ENCODE peak calls at places on chromosomes 12 and 14, in five cellular contexts. X is HCT116, A is mesenchymal stem cell, I is astrocyte, Y is endothelial cell of umbilical vein. E is an unnamed sample.
A peak's percentile ranks its signal among the peaks of the same experiment; 100 is the strongest.

GRCh38 chr14:61280526-61281185 is 482 bp downstream of the TMEM30B start:
- DNase-seq in X (no peak), A (peak; percentile 18), I (peak; percentile 43), Y (peak; percentile 86), E (peak; percentile 90)

GRCh38 chr12:45415393-45415817 is 199.5 kb downstream of the ANO6 start:
- DNase-seq in X (peak; percentile 87), A (peak; percentile 99), I (peak; percentile 99), Y (peak; percentile 76), E (peak; percentile 95)

GRCh38 chr12:754871-755562 is 2.6 kb downstream of the WNK1 start:
- DNase-seq in X (no peak), A (peak; percentile 87), I (peak; percentile 51), Y (peak; percentile 72), E (peak; percentile 88)

GRCh38 chr12:96502477-96502876 is 13.1 kb downstream of the CFAP54 start:
- DNase-seq in X (no peak), A (no peak), I (no peak), Y (peak; percentile 62), E (no peak)

GRCh38 chr14:30223966-30224365 is 296.3 kb upstream of the PRKD1 start:
- DNase-seq in X (no peak), A (no peak), I (no peak), Y (peak; percentile 74), E (no peak)

GRCh38 chr14:23567186-23568020 is at the start of gene AP1G2:
- DNase-seq in X (peak; percentile 73), A (peak; percentile 70), I (no peak), Y (peak; percentile 49), E (peak; percentile 86)

GRCh38 chr14:84390010-84390409 is 1139.9 kb upstream of the FLRT2 start:
- DNase-seq in X (no peak), A (no peak), I (peak; percentile 15), Y (no peak), E (no peak)

GRCh38 chr14:35533357-35534129 is 421 bp upstream of the INSM2 start:
- DNase-seq in X (no peak), A (peak; percentile 65), I (peak; percentile 10), Y (peak; percentile 60), E (peak; percentile 88)

GRCh38 chr12:109010259-109010658 is 10.6 kb downstream of the SVOP start:
- DNase-seq in X (no peak), A (no peak), I (no peak), Y (no peak), E (no peak)

GRCh38 chr14:64208261-64208660 is 85.9 kb downstream of the ESR2 start:
- DNase-seq in X (no peak), A (no peak), I (no peak), Y (no peak), E (no peak)

GRCh38 chr12:12442548-12443071 is 85.7 kb downstream of the BORCS5 start:
- DNase-seq in X (peak; percentile 12), A (peak; percentile 83), I (peak; percentile 77), Y (peak; percentile 75), E (no peak)

GRCh38 chr12:510071-510825 is 50.5 kb downstream of the B4GALNT3 start:
- DNase-seq in X (no peak), A (no peak), I (no peak), Y (peak; percentile 19), E (peak; percentile 44)

GRCh38 chr12:124666722-124667259 is 99.4 kb upstream of the NCOR2 start:
- DNase-seq in X (no peak), A (no peak), I (no peak), Y (no peak), E (no peak)

GRCh38 chr14:59337151-59337611 is 128.0 kb downstream of the GPR135 start:
- DNase-seq in X (no peak), A (peak; percentile 46), I (peak; percentile 58), Y (peak; percentile 70), E (no peak)

GRCh38 chr14:94373708-94374107 is 14.7 kb downstream of the SERPINA1 start:
- DNase-seq in X (peak; percentile 67), A (peak; percentile 38), I (peak; percentile 99), Y (no peak), E (peak; percentile 100)

GRCh38 chr12:130715996-130716917 is at the start of gene RIMBP2:
- DNase-seq in X (no peak), A (peak; percentile 0), I (peak; percentile 34), Y (no peak), E (peak; percentile 66)

GRCh38 chr12:108714866-108715265 is 16.5 kb downstream of the CORO1C start:
- DNase-seq in X (no peak), A (no peak), I (no peak), Y (no peak), E (no peak)

GRCh38 chr14:83849999-83850611 is 1679.8 kb upstream of the FLRT2 start:
- DNase-seq in X (no peak), A (no peak), I (no peak), Y (no peak), E (no peak)

GRCh38 chr14:95666450-95666849 is 19.8 kb upstream of the TCL1B start:
- DNase-seq in X (no peak), A (no peak), I (no peak), Y (no peak), E (no peak)

GRCh38 chr14:95663226-95663797 is 22.9 kb upstream of the TCL1B start:
- DNase-seq in X (no peak), A (no peak), I (no peak), Y (no peak), E (no peak)

GRCh38 chr14:95664046-95664445 is 22.2 kb upstream of the TCL1B start:
- DNase-seq in X (no peak), A (no peak), I (no peak), Y (no peak), E (no peak)

GRCh38 chr14:95662376-95663186 is 23.6 kb upstream of the TCL1B start:
- DNase-seq in X (no peak), A (no peak), I (no peak), Y (no peak), E (no peak)

DNA sequence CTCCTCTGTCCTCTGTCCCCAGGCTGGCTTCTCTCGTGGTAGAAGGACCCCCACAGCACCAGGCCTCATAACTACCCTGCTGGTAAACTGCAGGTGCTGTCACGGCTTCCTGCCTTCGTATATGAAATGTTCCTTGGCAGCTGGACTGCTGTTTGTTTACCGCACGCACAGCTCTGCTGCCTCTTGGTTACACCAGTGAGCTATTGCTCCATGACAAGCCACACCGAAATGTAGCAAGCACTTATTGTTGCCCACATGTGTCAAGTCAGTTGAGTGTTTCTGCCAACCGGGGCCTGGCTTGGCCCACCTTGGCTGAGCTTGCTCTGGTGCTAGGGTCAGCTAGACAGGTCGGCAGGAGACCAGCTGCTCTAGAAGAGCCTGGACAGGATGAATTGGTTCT is 21.7 kb upstream of the TCL1B start:
- DNase-seq in X (no peak), A (no peak), I (no peak), Y (no peak), E (no peak)
- H3K4me2 ChIP-seq in X (no peak overlapping the region), A (no peak overlapping the region), I (no peak overlapping the region), Y (no peak overlapping the region), E (no peak overlapping the region)

DNA sequence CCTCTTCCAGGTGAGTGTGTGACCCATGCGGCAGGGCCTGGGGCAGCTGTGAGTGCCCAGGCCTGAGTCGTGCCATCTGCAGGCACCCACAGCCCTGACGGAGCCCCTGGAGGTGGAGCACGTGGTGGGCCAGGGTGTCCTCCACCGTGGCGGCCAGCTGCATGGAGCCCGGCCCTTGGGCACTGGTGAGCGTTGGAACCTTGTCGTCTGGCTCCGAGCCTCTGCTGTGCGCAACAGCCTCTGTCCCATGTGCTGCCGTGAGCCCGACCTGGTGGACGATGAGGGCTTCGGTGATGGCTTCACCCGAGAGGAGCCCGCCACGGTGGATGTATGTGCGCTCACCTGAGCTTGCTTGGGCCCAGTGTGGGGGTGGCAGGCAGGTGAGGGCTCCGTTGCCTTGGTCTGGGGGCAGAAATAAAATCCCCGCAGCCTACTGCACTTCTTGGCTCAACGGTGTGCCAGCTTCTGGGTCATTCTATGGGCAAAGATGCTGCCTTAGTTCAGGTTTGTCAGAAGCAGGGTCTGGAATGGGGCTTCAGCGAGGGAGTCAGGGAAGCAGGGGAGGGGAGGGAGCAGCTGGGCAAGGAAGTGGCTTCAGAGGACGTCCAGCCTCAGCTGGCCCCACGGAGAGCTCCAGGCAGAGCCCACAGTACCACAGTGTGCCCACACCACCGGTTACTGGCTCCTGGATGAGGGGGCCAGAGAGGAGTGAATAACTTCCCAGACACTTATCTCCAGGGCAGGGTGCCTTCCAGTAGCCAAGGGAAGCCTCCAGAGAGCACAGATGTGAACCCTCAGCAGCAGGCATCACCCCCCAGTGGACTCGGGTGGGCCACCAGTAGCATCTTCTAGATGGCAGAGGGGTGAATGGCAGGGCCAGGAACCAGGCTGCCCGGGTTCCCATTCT is 1.2 kb upstream of the ARL6IP4 start:
- DNase-seq in X (no peak), A (no peak), I (no peak), Y (no peak), E (peak; percentile 94)
- H2AFZ ChIP-seq in X (no peak overlapping the region), A (no peak overlapping the region), I (peak overlapping the region; percentile 57), Y (peak overlapping the region; percentile 67), E (peak overlapping the region; percentile 76)

DNA sequence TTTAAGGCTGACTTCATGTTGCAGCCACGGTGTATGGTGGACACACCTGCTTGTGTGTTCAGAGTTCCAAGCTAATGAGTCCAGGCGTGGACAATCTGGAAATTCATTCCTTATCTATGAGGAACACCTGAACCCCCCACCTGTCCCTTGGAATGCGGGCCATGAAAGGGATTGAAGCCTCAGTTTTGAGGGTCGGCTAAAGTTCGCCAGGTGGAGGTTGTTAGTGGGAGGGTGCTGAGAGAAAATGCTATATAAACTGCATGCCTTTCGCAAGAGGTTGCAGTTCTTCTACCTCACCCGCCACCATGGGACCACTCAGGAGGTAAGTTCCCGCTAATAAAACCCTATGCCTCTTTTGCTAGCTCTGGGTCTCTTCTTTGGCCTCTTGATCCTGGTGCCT is 348.0 kb downstream of the BCL11B start:
- DNase-seq in X (no peak), A (no peak), I (no peak), Y (no peak), E (no peak)
- H3K4me2 ChIP-seq in X (no peak overlapping the region), A (no peak overlapping the region), I (no peak overlapping the region), Y (no peak overlapping the region), E (no peak overlapping the region)

GRCh38 chr12:71193041-71193440 is 35.2 kb upstream of the TSPAN8 start:
- DNase-seq in X (no peak), A (no peak), I (no peak), Y (no peak), E (no peak)

GRCh38 chr12:71195338-71195896 is 37.6 kb upstream of the TSPAN8 start:
- DNase-seq in X (no peak), A (no peak), I (no peak), Y (no peak), E (no peak)

GRCh38 chr12:71194657-71195056 is 36.9 kb upstream of the TSPAN8 start:
- DNase-seq in X (no peak), A (no peak), I (peak; percentile 8), Y (no peak), E (no peak)

GRCh38 chr12:71190822-71191221 is 33.0 kb upstream of the TSPAN8 start:
- DNase-seq in X (no peak), A (no peak), I (no peak), Y (peak; percentile 21), E (no peak)

GRCh38 chr12:71191509-71192196 is 33.9 kb upstream of the TSPAN8 start:
- DNase-seq in X (no peak), A (no peak), I (no peak), Y (no peak), E (no peak)
- H2AFZ ChIP-seq in X (no peak overlapping the region), A (no peak overlapping the region), I (no peak overlapping the region), Y (no peak overlapping the region), E (no peak overlapping the region)

DNA sequence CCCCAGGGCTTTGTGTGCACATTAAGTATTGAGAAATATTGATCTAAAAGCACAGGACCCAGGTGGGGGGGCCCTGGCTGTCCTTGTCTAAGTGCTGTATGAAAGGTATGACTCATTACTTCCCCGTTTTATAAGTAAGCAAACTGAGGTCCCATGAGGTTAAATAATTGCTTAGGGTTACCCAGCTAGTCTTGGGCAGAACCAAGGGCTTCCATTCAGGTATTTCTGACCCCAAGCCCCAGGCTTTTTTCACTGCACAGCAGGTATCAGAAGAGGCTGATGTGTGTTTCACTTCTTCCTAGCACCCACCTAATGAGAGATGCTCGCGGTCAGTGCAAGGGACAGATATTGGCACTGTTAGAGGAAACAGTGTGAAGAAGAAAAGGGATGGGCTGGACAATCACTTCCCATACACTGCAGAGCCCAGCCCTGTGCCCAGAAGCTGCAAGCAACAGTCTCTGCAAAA is 4.7 kb upstream of the TC2N start:
- DNase-seq in X (no peak), A (peak; percentile 17), I (no peak), Y (peak; percentile 19), E (no peak)
- H3K4me2 ChIP-seq in X (peak overlapping the region; percentile 10), A (no peak overlapping the region), I (no peak overlapping the region), Y (no peak overlapping the region), E (no peak overlapping the region)

E was measured in osteoblast.